ENCODE peak calls at places on chromosomes 6 and 20, in four cellular contexts. M is bronchial epithelial cell, Y is fibroblast of lung, U is upper lobe of right lung. I is an unnamed sample.

GRCh38 chr6:32177182-32177787 is 920 bp upstream of the RNF5 start:
- DNase-seq in Y (no peak), M (no peak), U (no peak), I (peak)

GRCh38 chr20:22805219-22805618 is 220.8 kb upstream of the FOXA2 start:
- DNase-seq in U (no peak), Y (peak), M (peak), I (peak)

GRCh38 chr20:3092611-3093379 is 8.3 kb upstream of the AVP start:
- DNase-seq in U (no peak), M (no peak), Y (no peak), I (no peak)

GRCh38 chr6:3592371-3592941 is 135.6 kb upstream of the SLC22A23 start:
- DNase-seq in Y (peak), U (no peak), M (peak), I (peak)

GRCh38 chr6:32553037-32553742 is 23.1 kb upstream of the HLA-DRB5 start:
- DNase-seq in U (no peak), M (no peak), Y (no peak), I (no peak)

GRCh38 chr20:38112249-38112942 is 52.7 kb downstream of the TGM2 start:
- DNase-seq in M (no peak), U (no peak), Y (no peak), I (no peak)

GRCh38 chr20:62448038-62448437 is 20.7 kb upstream of the RBBP8NL start:
- DNase-seq in M (no peak), Y (no peak), U (no peak), I (no peak)

GRCh38 chr6:29553268-29554057 is 6.1 kb downstream of the UBD start:
- DNase-seq in Y (peak), M (peak), U (peak), I (peak)

DNA sequence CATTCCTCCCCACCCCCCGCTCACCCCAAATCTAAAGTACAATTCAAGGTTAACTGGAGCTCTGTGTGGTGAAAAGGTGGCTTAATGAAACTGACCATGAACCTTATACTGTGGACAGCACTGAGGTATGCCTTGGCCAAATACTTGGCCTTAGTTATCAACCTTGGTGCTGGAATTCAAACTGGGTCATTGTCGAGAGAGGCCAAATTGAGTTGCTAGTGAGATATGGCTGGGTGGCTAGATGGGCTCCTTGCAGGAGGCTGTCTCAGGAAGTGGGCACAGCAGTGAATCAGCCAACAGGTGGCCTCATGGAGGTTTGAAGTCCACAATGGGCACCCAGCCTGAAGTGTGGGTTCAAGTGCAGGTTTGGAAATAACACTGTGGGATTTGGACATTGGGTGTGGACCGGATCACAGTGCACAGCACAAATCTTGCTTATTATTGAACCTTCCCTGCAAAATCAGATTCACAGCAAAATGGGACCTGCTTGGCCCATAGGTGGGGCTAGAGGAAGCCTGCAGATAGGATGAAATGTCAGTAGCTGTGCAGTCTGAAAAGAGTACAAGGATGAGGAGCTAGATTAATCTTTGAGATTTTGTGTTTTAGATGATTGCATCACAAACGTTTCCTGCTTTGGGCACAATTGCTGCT is 5.6 kb upstream of the BTBD3 start:
- DNase-seq in M (peak), U (no peak), Y (peak), I (no peak)
- TF ChIP-seq CTCF in M (peak), U (peak), Y (peak), I (peak)

GRCh38 chr6:87250019-87250418 is 72.4 kb upstream of the SMIM8 start:
- DNase-seq in M (no peak), Y (no peak), U (no peak), I (no peak)
- TF ChIP-seq CTCF in M (no peak), Y (no peak), U (no peak), I (no peak)

DNA sequence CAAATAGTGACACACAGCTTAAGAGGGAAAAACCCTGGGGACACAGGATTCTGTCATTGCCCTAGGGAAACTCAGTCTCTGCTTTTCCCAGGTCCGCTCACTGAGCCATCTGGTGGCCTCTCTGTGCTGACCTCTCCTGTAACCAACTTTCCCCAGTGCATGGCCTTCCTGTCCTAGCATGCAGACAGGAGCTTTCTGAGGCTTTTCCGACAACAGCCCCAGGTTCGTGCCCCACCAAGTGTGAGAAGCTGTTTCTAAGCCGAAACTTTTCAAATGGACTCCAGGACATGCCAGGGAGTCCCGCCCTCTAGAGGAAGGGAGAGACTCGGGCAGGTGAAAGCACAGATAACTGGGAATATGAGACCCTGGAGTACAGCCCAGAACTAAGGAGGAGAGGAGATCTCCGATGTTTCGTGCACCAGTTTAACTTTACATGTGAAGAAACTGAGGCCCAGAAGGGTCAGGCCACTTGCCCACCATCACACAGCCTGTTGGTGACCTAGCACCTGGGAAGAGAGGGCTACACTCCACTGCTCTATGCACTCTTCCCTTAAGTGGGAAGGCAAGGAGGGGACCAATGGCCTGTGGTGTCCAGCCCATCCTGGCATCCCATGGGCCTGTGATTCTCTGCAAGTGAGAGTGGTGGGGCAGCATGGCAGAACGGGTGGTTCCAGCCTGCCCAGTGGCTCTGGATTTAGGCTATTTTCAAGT is 46.2 kb downstream of the RPP40 start:
- DNase-seq in Y (no peak), U (no peak), M (no peak), I (no peak)
- TF ChIP-seq CTCF in Y (no peak), U (peak), M (peak), I (peak)

DNA sequence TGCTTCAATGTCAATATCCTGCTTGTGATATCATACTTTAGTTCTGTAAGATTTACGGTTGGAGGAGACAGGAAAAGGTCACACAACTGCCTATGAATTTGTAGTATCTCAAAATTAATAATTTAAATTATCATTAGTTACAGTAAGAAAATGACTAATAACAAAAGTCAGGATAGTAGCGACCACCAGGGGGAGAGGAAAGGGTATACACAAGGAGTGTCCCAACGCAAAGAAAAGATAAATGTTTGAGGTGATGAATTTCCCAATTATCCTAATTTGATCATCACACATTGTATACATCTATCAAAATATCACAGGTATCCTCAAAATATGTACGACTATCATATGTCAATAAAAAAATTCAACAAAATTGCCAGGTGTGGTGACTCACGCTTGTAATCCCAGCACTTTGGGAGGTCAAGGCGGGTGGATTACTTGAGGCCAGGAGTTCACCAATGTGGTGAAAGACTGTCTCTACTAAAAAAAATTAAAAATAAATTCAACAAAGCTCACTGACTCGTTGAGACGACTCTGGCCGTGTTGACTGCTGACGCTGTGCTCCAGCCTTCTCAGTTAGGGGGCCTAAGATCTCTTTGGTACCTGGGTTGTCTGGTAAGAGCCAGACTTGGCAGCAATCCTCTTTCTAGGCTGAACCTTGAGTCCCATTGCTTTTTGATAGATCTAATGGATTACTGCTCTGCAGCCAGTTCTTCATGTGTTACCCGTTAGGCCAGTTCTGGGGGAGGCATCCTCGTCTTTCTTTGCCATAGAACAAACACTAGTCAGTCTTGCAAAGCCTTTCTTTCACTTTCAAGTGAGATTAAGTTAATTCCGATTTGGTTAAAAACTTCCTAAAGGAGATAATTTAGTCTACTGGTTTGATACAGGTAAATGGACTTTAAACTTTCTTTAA is 9.0 kb upstream of the OVOL2 start:
- DNase-seq in U (no peak), M (peak), Y (no peak), I (peak)
- TF ChIP-seq CTCF in U (no peak), M (no peak), Y (no peak), I (peak)

DNA sequence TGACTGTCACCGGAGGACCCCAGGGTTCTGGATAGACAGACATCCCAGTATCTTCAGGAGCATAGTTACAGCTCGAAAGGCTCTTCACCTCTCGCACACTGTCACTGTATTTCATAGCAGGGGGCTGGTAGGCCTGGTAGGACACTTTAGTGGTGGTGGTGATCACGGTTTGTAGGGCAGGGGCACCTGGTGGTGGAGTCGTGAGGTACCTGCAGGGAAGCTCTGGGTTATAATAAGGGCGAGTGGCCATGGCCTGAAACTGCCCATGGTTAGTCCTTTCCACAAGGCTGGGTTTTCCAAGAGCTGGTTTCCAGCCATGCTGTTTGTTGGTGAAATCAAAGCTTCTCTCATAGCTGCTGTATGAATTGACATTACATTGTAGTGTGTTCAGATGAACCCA is 7.6 kb downstream of the GCM2 start:
- DNase-seq in U (no peak), Y (no peak), M (no peak), I (no peak)
- TF ChIP-seq CTCF in U (no peak), Y (no peak), M (no peak), I (no peak)

DNA sequence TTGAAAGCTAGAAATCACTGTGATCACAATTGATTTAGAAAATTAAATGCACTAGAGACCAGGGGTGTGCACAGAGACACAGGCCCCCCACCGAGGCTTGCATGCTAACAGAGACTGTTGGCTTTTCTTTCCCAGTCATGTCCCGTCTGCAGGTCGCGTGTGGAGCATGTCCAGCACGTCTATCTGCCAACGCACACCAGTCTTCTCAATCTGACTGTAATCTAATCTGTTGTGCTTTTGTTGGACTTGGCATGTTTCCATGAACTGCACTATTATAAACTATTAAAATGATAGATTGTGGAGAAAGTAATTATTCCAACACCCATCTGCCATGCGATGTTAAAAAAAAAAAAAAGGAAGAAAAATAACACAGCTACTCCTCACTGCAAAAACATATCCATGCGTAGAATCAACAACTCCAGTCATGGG is 17.7 kb downstream of the MYLIP start:
- DNase-seq in Y (peak), U (no peak), M (no peak), I (peak)
- TF ChIP-seq CTCF in Y (no peak), U (no peak), M (no peak), I (no peak)

GRCh38 chr6:100176321-100176950 is 182.4 kb upstream of the MCHR2 start:
- DNase-seq in M (peak), Y (peak), U (no peak), I (peak)
- TF ChIP-seq CTCF in M (peak), Y (peak), U (peak), I (peak)

DNA sequence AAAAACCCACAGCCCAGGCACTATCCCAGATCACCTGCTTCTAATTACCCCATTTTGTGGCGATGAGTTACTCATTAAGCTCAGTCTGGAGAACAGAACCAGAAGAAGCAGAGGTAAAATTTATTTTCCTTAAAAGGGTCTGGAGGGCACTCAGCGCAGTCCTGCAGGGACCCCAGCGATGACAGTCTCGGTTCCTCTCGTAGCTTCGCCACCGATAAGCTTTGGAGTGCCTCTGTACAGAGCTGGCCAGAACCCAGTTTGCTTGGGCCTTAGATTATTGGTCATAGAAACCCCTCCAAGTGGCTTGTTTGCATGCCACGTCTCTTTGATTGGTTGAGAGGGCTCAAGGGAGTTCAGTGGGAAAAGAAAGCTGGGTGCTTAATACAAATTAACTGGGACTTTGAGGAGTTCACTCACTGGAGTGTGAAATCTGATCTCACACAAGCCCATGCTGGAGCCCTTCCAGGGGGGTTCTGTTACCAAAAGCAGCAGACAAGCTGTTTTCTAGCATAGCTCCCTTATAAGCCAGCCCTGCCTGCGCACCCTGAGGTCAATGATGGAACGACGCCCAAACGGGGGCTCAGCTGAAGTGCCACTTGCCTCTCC is 158.5 kb upstream of the ARID1B start:
- DNase-seq in M (no peak), Y (peak), U (peak), I (no peak)
- TF ChIP-seq CTCF in M (peak), Y (no peak), U (no peak), I (peak)

DNA sequence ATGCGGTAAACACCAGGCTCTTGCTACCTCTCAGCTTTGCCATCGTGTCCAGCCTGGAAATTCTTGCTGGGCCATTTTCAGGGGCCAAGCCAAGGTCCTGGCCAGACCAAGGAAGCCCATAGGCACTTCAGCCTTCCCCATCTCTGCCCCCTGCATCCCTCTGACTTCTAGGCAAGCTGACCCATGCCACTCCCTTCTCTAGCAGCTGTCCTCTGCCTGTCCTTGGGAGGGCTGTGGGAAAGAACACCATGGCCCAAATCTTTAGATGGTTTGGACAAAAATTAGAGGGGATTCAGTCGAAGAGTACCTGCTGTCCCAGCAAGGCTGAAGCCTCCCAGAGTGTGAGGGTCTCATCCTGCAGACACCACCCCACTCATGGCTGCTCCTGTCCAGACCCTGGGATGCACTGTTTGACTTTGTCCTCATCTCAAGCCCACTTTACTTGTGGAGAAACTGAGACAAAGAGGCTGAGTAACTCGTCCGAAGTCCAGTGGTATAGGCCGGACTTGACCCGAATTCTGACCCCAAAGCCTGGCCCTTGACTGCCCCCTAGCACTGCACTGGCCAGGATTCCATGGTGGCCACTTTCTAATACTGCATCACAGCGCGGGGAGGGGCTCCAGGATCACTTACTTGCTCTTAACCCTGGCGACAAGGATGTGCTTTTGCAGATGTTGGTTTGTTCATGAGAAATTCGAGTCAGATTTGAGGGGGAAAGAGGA is 22.4 kb upstream of the STX16 start:
- DNase-seq in Y (no peak), U (no peak), M (no peak), I (no peak)
- TF ChIP-seq CTCF in Y (no peak), U (no peak), M (no peak), I (no peak)

I was measured in brain microvascular endothelial cell.